ENCODE peak calls at places on chromosome 13, in four cellular contexts. X is suprapubic skin, W is fibroblast of lung, J is astrocyte of the cerebellum. N is an unnamed sample.

GRCh38 chr13:31111136-31111535 is 50.6 kb downstream of the HSPH1 start:
- DNase-seq in W (peak), X (no peak), J (no peak), N (no peak)

GRCh38 chr13:85841427-85841826 is 42.2 kb upstream of the SLITRK6 start:
- DNase-seq in X (no peak), J (no peak), W (no peak), N (no peak)

GRCh38 chr13:80572308-80572676 is 231.4 kb upstream of the SPRY2 start:
- DNase-seq in W (no peak), X (no peak), J (no peak), N (no peak)

GRCh38 chr13:80884031-80884785 is 543.3 kb upstream of the SPRY2 start:
- DNase-seq in J (no peak), W (no peak), X (no peak), N (no peak)

GRCh38 chr13:73602295-73602694 is 531.9 kb downstream of the KLF12 start:
- DNase-seq in X (no peak), J (no peak), W (peak), N (no peak)

GRCh38 chr13:45541806-45542205 is 73.7 kb downstream of the ERICH6B start:
- DNase-seq in W (no peak), J (no peak), X (no peak), N (no peak)

GRCh38 chr13:38166121-38166520 is 183.5 kb upstream of the UFM1 start:
- DNase-seq in W (peak), J (no peak), X (no peak), N (no peak)

GRCh38 chr13:107834717-107835116 is 380.6 kb downstream of the LIG4 start:
- DNase-seq in J (no peak), W (peak), X (no peak), N (no peak)

GRCh38 chr13:79480954-79481684 is at the start of gene NDFIP2:
- DNase-seq in W (peak), X (peak), J (peak), N (no peak)

GRCh38 chr13:24215732-24216131 is 55.2 kb downstream of the SPATA13 start:
- DNase-seq in X (no peak), W (peak), J (peak), N (no peak)

GRCh38 chr13:71854401-71854800 is 12.6 kb downstream of the DACH1 start:
- DNase-seq in W (no peak), X (no peak), J (no peak), N (no peak)

GRCh38 chr13:53237696-53238095 is 209.1 kb downstream of the OLFM4 start:
- DNase-seq in W (no peak), X (no peak), J (no peak), N (no peak)

GRCh38 chr13:49218493-49219051 is 1.6 kb upstream of the MLNR start:
- DNase-seq in W (peak), J (no peak), X (no peak), N (no peak)

GRCh38 chr13:23570099-23570926 is at the start of gene TNFRSF19:
- DNase-seq in W (peak), J (peak), X (no peak), N (no peak)

GRCh38 chr13:48210178-48210577 is 22.8 kb upstream of the ITM2B start:
- DNase-seq in W (peak), J (no peak), X (no peak), N (peak)

GRCh38 chr13:92164822-92165221 is 766.4 kb downstream of the GPC5 start:
- DNase-seq in W (no peak), J (no peak), X (no peak), N (no peak)

GRCh38 chr13:48126944-48127814 is 32.3 kb upstream of the MED4 start:
- DNase-seq in X (no peak), W (peak), J (peak), N (peak)

GRCh38 chr13:79869326-79869725 is 388.4 kb downstream of the NDFIP2 start:
- DNase-seq in J (no peak), W (peak), X (no peak), N (no peak)

GRCh38 chr13:39105110-39105509 is 66.9 kb downstream of the NHLRC3 start:
- DNase-seq in X (no peak), W (no peak), J (no peak), N (no peak)

GRCh38 chr13:21150013-21150412 is 26.3 kb downstream of the SKA3 start:
- DNase-seq in J (no peak), X (no peak), W (no peak), N (no peak)

GRCh38 chr13:110436276-110436675 is 125.2 kb downstream of the RAB20 start:
- DNase-seq in W (peak), J (peak), X (no peak), N (no peak)

GRCh38 chr13:76992548-76993001 is 694 bp downstream of the CLN5 start:
- DNase-seq in X (no peak), W (peak), J (no peak), N (no peak)

GRCh38 chr13:102935896-102936321 is 90.1 kb downstream of the ERCC5 start:
- DNase-seq in J (no peak), W (no peak), X (no peak), N (no peak)

GRCh38 chr13:97660488-97661086 is 226.6 kb downstream of the RAP2A start:
- DNase-seq in X (no peak), J (no peak), W (no peak), N (no peak)

GRCh38 chr13:62747152-62747551 is 1331.5 kb upstream of the PCDH20 start:
- DNase-seq in X (no peak), W (no peak), J (no peak), N (no peak)

GRCh38 chr13:59914556-59914955 is 249.2 kb downstream of the DIAPH3 start:
- DNase-seq in X (no peak), W (peak), J (peak), N (no peak)

GRCh38 chr13:109707044-109707794 is 79.2 kb downstream of the IRS2 start:
- DNase-seq in X (no peak), W (no peak), J (no peak), N (no peak)

GRCh38 chr13:75372923-75373841 is 108.8 kb downstream of the TBC1D4 start:
- DNase-seq in W (no peak), J (no peak), X (no peak), N (no peak)

GRCh38 chr13:75931116-75931515 is 295.0 kb downstream of the LMO7 start:
- DNase-seq in W (peak), X (no peak), J (peak), N (no peak)

GRCh38 chr13:51047434-51048165 is 63.5 kb downstream of the C13orf42 start:
- DNase-seq in J (no peak), W (no peak), X (no peak), N (no peak)
- TF ChIP-seq CTCF in J (no peak), W (no peak), X (no peak), N (no peak)

GRCh38 chr13:27770809-27771208 is 21.5 kb upstream of the GSX1 start:
- DNase-seq in J (no peak), X (no peak), W (no peak), N (no peak)

DNA sequence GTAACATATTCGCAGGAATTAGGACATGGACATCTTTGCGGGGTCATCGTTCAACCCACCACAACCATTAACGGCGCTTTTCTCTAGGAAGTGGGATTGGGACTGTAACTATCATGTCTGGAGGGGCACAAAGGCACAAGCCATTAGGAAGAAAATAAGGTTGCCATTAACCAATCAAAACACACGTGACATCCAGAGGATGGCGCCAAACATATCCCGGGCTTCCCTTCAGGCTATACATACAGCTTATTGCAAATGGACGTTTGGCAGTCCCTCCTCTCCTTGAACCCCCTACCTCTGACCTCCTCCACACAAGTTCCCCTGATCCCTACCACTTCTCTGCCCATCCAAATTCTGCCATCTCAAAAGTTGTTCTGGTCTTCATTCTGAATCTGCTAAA is 26.6 kb upstream of the GSX1 start:
- DNase-seq in J (no peak), W (no peak), X (no peak), N (no peak)
- TF ChIP-seq CTCF in J (no peak), W (no peak), X (no peak), N (no peak)

GRCh38 chr13:27024062-27024461 is 147.5 kb downstream of the USP12 start:
- DNase-seq in W (no peak), J (no peak), X (no peak), N (no peak)

GRCh38 chr13:27026396-27026795 is 145.2 kb downstream of the USP12 start:
- DNase-seq in J (no peak), W (no peak), X (peak), N (no peak)

GRCh38 chr13:27028683-27029480 is 142.7 kb downstream of the USP12 start:
- DNase-seq in J (no peak), W (no peak), X (no peak), N (no peak)

GRCh38 chr13:27024781-27025492 is 146.7 kb downstream of the USP12 start:
- DNase-seq in W (no peak), X (peak), J (no peak), N (no peak)

DNA sequence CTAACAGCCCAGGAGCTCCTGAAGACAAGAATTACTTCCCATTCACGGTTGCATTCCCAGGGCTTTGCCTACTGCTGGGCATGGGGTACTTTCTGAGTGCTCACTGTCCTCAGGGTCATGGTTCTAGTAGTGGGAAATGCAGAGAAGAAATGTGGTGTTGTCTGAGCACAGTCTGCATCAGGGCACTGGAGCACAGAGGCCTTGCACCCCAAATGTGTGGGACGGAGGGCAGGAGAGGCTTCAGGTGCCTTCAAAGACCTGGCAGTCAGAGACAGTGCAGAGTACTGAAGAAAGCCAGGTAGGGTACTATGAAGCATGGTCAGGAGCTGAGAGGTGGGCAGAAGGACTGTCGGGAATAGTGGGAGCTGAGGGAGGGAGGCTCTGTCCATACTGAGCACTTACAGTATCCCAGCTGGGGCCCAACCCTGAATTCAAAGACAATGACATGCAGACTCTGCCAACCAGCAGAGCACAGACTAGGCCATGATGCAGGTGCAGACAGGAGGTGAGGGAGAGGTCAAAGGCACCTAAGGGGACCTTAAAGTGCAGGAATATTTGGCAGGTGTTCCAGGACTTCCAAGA is 144.4 kb downstream of the USP12 start:
- DNase-seq in J (no peak), W (no peak), X (peak), N (no peak)
- TF ChIP-seq CTCF in J (no peak), W (no peak), X (no peak), N (no peak)

DNA sequence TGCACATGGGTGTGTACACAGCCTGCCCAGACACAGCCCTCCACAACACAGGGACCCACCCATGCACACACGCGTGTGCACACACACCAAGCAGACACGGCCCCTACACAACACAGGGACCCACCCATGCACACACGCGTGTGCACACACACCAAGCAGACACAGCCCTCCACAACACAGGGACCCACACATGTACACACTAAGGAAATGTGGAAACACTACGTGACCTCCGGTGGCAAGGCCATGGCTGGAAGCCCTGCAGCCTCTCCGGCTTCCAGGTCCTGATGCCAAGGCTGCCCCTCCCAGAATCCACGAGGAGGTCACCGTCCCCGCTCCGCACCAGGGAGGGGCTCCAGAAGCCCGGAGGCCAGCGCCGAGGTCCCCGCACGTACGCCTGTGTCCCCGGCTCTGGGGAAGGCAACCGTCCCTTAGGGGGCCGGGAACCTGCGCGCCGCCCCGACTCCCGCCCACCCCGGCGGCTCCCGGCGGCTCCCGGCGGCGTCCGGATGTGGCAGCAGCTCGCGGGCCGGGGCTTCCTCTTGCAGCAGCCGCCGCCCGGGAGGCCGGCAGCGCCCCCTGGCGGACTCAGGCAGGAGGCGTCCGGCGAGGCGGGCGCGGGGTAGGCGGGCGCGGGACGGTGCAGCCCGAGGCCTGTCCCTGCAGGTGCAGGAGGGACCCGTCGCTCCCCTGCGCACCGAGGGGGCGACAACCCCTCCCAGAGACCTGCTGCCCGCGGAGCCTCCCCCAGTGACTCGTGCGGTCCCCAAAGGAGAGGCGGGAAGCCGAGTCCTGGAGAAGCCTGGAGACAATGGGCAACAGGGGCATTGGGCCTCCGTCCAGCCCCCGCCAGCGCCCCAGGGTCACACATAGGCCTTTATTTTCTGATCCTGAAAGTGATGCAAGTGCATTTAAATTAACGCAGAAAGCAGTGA is 29.9 kb upstream of the GRTP1 start:
- DNase-seq in J (peak), X (peak), W (peak), N (peak)
- TF ChIP-seq CTCF in J (peak), X (peak), W (peak), N (peak)